ENCODE peak calls at places on chromosome 10, in seven cellular contexts. Q is astrocyte of the spinal cord, G is coronary artery, E is endothelial cell, A is endodermal cell, V is stomach, X is uterus. K is an unnamed sample.

GRCh38 chr10:104353325-104354048 is at the start of gene CFAP58:
- DNase-seq in Q (peak), X (peak), V (peak), G (peak), E (peak), A (peak), K (peak)

GRCh38 chr10:11016959-11017574 is 605 bp upstream of the CELF2 start:
- DNase-seq in V (no peak), E (no peak), Q (no peak), A (no peak), G (no peak), X (no peak), K (no peak)

GRCh38 chr10:99041468-99041867 is 194.2 kb downstream of the HPSE2 start:
- DNase-seq in A (no peak), V (no peak), X (no peak), G (no peak), E (no peak), Q (no peak), K (no peak)

GRCh38 chr10:88091490-88092061 is 228.2 kb downstream of the PTEN start:
- DNase-seq in V (peak), X (no peak), A (no peak), G (no peak), Q (no peak), E (no peak), K (no peak)

GRCh38 chr10:27513451-27514191 is 9.5 kb downstream of the RAB18 start:
- DNase-seq in X (no peak), E (no peak), Q (peak), G (no peak), A (no peak), V (no peak), K (no peak)

GRCh38 chr10:53406532-53406931 is 633.9 kb upstream of the MBL2 start:
- DNase-seq in A (no peak), V (no peak), G (no peak), X (no peak), E (no peak), Q (peak), K (no peak)

GRCh38 chr10:61284222-61284890 is 168.8 kb downstream of the TMEM26 start:
- DNase-seq in V (no peak), Q (peak), E (no peak), A (no peak), X (peak), G (no peak), K (no peak)

GRCh38 chr10:132464256-132465192 is 67.5 kb downstream of the PWWP2B start:
- DNase-seq in A (peak), Q (no peak), G (peak), V (peak), E (no peak), X (peak), K (no peak)

GRCh38 chr10:15742102-15742501 is 22.4 kb upstream of the ITGA8 start:
- DNase-seq in Q (no peak), V (no peak), E (no peak), G (no peak), A (no peak), X (no peak), K (no peak)

GRCh38 chr10:15740261-15740660 is 20.5 kb upstream of the ITGA8 start:
- DNase-seq in Q (no peak), A (no peak), G (no peak), V (no peak), E (no peak), X (no peak), K (no peak)

GRCh38 chr10:15743443-15743842 is 23.7 kb upstream of the ITGA8 start:
- DNase-seq in A (no peak), E (no peak), X (no peak), G (no peak), V (no peak), Q (no peak), K (no peak)

GRCh38 chr10:15744217-15744865 is 24.6 kb upstream of the ITGA8 start:
- DNase-seq in X (peak), E (peak), G (no peak), A (peak), V (peak), Q (peak), K (no peak)

GRCh38 chr10:15742831-15743230 is 23.1 kb upstream of the ITGA8 start:
- DNase-seq in A (no peak), G (no peak), Q (peak), V (no peak), X (no peak), E (no peak), K (no peak)
- TF ChIP-seq CTCF in A (no peak), G (no peak), Q (no peak), V (no peak), X (no peak), E (no peak), K (no peak)

DNA sequence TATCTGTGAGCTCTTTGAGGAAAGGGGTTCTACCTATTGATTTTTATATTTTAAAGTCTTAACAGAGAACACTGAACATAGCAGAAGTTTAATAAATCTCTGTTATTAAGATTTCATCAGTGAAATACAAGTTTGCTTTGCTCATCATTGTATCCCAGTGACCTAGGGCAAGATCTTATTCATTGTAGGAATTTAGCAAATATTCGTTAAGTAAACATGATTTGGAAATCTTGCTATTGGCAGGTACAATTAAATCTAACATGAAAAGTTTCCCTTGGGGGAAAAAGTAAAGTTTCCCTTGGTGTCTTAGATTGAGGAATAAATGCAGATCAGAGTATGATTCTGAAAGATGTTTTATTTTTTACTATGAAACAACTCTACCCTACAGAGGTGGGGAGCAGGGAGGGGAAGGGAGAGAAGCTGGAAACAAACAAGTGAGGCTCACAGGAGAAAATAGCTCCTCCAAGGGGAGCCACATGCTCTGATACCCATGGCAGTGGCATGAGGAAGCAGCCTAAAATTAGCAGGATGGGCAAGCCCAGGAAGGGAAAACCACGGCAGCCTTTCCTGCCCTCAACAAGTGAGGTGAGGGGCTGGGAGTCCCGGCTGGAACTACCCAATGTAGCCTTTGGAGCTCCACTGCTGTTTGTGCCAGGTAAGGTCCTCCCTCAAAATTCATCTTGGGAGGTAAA is 12.4 kb upstream of the HERC4 start:
- DNase-seq in G (no peak), E (peak), Q (no peak), A (peak), V (no peak), X (no peak), K (no peak)
- TF ChIP-seq CTCF in G (no peak), E (no peak), Q (no peak), A (no peak), V (no peak), X (no peak), K (no peak)

GRCh38 chr10:117740088-117740487 is 197.5 kb downstream of the EMX2 start:
- DNase-seq in X (no peak), E (no peak), G (no peak), V (no peak), A (no peak), Q (no peak), K (no peak)

GRCh38 chr10:117745301-117745700 is 202.8 kb downstream of the EMX2 start:
- DNase-seq in A (no peak), G (no peak), Q (no peak), E (no peak), X (no peak), V (no peak), K (peak)

GRCh38 chr10:117743517-117743916 is 201.0 kb downstream of the EMX2 start:
- DNase-seq in E (no peak), Q (no peak), A (peak), V (no peak), G (no peak), X (no peak), K (no peak)

GRCh38 chr10:117740696-117741222 is 198.2 kb downstream of the EMX2 start:
- DNase-seq in V (no peak), Q (no peak), E (no peak), X (no peak), A (no peak), G (no peak), K (no peak)

GRCh38 chr10:117741524-117741923 is 199.0 kb downstream of the EMX2 start:
- DNase-seq in V (no peak), Q (no peak), A (peak), X (no peak), E (no peak), G (no peak), K (no peak)
- TF ChIP-seq CTCF in V (no peak), Q (peak), A (peak), X (no peak), E (peak), G (no peak), K (peak)

GRCh38 chr10:86261933-86262665 is 104.5 kb downstream of the GRID1 start:
- DNase-seq in X (no peak), V (peak), E (peak), Q (no peak), A (peak), G (peak), K (peak)
- TF ChIP-seq CTCF in X (no peak), V (no peak), E (no peak), Q (no peak), A (peak), G (no peak), K (peak)

GRCh38 chr10:21336476-21337170 is 188.9 kb downstream of the SKIDA1 start:
- DNase-seq in E (no peak), X (peak), G (no peak), A (peak), V (no peak), Q (peak), K (no peak)
- TF ChIP-seq CTCF in E (no peak), X (no peak), G (no peak), A (peak), V (no peak), Q (no peak), K (no peak)

GRCh38 chr10:89702121-89702480 is 711 bp downstream of the KIF20B start:
- DNase-seq in G (no peak), A (peak), E (no peak), X (no peak), V (no peak), Q (no peak), K (no peak)

GRCh38 chr10:89697946-89698345 is 3.4 kb upstream of the KIF20B start:
- DNase-seq in A (no peak), V (no peak), G (no peak), Q (no peak), X (no peak), E (no peak), K (no peak)

GRCh38 chr10:89700914-89701237 is 514 bp upstream of the KIF20B start:
- DNase-seq in E (no peak), A (no peak), G (no peak), V (no peak), X (no peak), Q (no peak), K (no peak)

GRCh38 chr10:89699581-89700064 is 1.8 kb upstream of the KIF20B start:
- DNase-seq in A (no peak), G (no peak), E (no peak), V (no peak), X (no peak), Q (no peak), K (no peak)

GRCh38 chr10:89701238-89702120 is at the start of gene KIF20B:
- DNase-seq in Q (peak), V (peak), X (peak), A (peak), E (peak), G (peak), K (peak)
- TF ChIP-seq CTCF in Q (peak), V (peak), X (peak), A (peak), E (no peak), G (peak), K (peak)

GRCh38 chr10:30705086-30705624 is 75.6 kb upstream of the LYZL2 start:
- DNase-seq in V (no peak), Q (no peak), X (no peak), E (no peak), G (no peak), A (no peak), K (no peak)

GRCh38 chr10:30709700-30710358 is 80.3 kb upstream of the LYZL2 start:
- DNase-seq in E (no peak), X (no peak), V (no peak), G (no peak), A (no peak), Q (no peak), K (no peak)

GRCh38 chr10:30705625-30706149 is 76.1 kb upstream of the LYZL2 start:
- DNase-seq in Q (no peak), X (no peak), A (no peak), V (no peak), E (no peak), G (no peak), K (no peak)

GRCh38 chr10:30708234-30708633 is 78.7 kb upstream of the LYZL2 start:
- DNase-seq in V (no peak), X (no peak), A (no peak), G (no peak), E (no peak), Q (no peak), K (no peak)

GRCh38 chr10:30709229-30709628 is 79.7 kb upstream of the LYZL2 start:
- DNase-seq in X (no peak), A (peak), Q (no peak), V (no peak), E (no peak), G (no peak), K (no peak)
- TF ChIP-seq CTCF in X (no peak), A (peak), Q (no peak), V (no peak), E (peak), G (no peak), K (peak)

DNA sequence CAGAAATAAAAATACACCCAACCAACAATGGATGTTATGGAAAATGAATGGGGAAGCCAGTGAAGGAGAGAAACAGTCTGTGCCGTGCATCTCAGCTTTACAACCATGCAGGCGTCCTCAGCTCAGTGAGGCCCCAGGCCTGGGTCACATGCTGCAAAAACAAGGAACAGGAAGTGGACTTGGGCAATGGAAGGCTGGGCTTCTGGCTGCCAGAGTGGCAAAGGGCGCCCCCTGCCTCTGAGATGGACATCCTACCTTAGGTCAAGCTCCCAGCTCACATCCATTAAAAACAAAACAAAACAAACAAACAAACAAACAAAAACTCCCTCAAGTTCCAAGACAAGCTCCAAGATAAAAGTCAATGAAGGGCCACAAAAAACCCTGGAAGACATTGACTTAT is 54.7 kb upstream of the AFAP1L2 start:
- DNase-seq in X (no peak), A (peak), G (no peak), Q (peak), V (peak), E (peak), K (no peak)
- TF ChIP-seq CTCF in X (peak), A (peak), G (no peak), Q (peak), V (no peak), E (peak), K (peak)

DNA sequence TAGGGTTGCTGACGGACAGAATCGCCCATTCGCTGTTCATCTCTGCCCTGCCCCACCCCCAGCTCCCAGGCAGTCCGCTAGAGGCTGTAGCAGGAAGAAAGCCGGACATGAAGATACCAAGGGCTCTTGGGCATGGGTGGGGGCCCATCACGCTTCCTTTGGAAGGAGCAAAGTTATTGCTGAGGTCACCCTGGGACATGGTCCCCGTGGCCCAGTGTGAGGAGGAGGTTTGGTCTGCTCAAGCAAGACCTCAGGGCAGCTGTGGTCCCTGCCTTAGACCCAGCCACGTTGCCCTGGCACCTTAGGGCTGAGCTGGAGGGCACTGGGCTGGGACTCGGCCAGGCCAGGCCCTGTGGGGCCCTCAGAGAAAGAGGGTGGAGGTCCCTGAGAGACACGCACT is 132.1 kb upstream of the NPS start:
- DNase-seq in E (no peak), A (no peak), Q (no peak), G (no peak), X (no peak), V (no peak), K (no peak)
- TF ChIP-seq CTCF in E (no peak), A (no peak), Q (no peak), G (no peak), X (no peak), V (no peak), K (no peak)

DNA sequence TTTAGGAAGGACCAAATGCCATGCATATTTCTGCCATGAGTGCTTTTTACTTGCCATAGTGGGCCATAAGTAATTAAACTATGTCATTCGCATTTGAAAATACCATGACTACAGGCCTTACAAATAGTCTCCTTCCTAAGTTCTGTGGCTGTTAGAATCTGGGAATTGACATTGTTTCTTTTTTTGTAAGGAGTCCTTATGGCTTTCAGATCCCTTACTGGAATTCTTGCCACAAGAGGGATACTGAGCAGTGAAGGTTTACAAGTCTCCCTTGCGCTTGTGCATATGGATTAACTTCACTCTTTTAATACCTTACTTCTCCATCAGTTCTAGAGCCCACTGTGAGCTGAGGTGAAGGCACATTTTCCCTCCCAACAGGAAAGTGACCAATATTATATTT is 166.0 kb downstream of the NRG3 start:
- DNase-seq in A (peak), Q (no peak), E (no peak), X (no peak), V (no peak), G (no peak), K (no peak)
- TF ChIP-seq CTCF in A (peak), Q (no peak), E (no peak), X (no peak), V (no peak), G (no peak), K (peak)